ENCODE peak calls at places on chromosomes 4 and X, in five cellular contexts. One of them, this sample, is unnamed.

GRCh38 chr4:104395219-104395618 is 99.5 kb downstream of the CXXC4 start:
- DNase-seq in astrocyte of the cerebellum: peak
- DNase-seq in body of pancreas: no peak
- DNase-seq in NCI-H1092: peak
- DNase-seq in SW 1271: no peak
- DNase-seq in this sample: no peak

GRCh38 chr4:5399790-5400421 is 308.5 kb downstream of the EVC2 start:
- DNase-seq in astrocyte of the cerebellum: peak
- DNase-seq in body of pancreas: no peak
- DNase-seq in NCI-H1092: peak
- DNase-seq in SW 1271: peak
- DNase-seq in this sample: no peak

GRCh38 chrX:104428231-104428630 is 137.8 kb upstream of the IL1RAPL2 start:
- DNase-seq in astrocyte of the cerebellum: no peak
- DNase-seq in body of pancreas: no peak
- DNase-seq in NCI-H1092: no peak
- DNase-seq in SW 1271: no peak
- DNase-seq in this sample: no peak

GRCh38 chr4:142367326-142368188 is 478.5 kb downstream of the INPP4B start:
- DNase-seq in astrocyte of the cerebellum: no peak
- DNase-seq in body of pancreas: no peak
- DNase-seq in NCI-H1092: no peak
- DNase-seq in SW 1271: no peak
- DNase-seq in this sample: no peak

GRCh38 chr4:138311771-138312535 is 69.8 kb upstream of the SLC7A11 start:
- DNase-seq in astrocyte of the cerebellum: no peak
- DNase-seq in body of pancreas: no peak
- DNase-seq in NCI-H1092: no peak
- DNase-seq in SW 1271: no peak
- DNase-seq in this sample: no peak

GRCh38 chr4:153472122-153473037 is 6.2 kb downstream of the TMEM131L start:
- DNase-seq in astrocyte of the cerebellum: no peak
- DNase-seq in body of pancreas: no peak
- DNase-seq in NCI-H1092: no peak
- DNase-seq in SW 1271: no peak
- DNase-seq in this sample: no peak

GRCh38 chr4:28357985-28358384 is 1497.3 kb downstream of the STIM2 start:
- DNase-seq in astrocyte of the cerebellum: no peak
- DNase-seq in body of pancreas: no peak
- DNase-seq in NCI-H1092: no peak
- DNase-seq in SW 1271: no peak
- DNase-seq in this sample: no peak

GRCh38 chrX:65635371-65635770 is 32.1 kb upstream of the MSN start:
- DNase-seq in astrocyte of the cerebellum: no peak
- DNase-seq in body of pancreas: no peak
- DNase-seq in NCI-H1092: no peak
- DNase-seq in SW 1271: no peak
- DNase-seq in this sample: no peak

GRCh38 chr4:7103599-7104365 is 35.9 kb upstream of the GRPEL1 start:
- DNase-seq in astrocyte of the cerebellum: no peak
- DNase-seq in body of pancreas: peak
- DNase-seq in NCI-H1092: no peak
- DNase-seq in SW 1271: no peak
- DNase-seq in this sample: no peak

GRCh38 chrX:124619710-124620109 is 273.3 kb downstream of the SH2D1A start:
- DNase-seq in astrocyte of the cerebellum: no peak
- DNase-seq in body of pancreas: no peak
- DNase-seq in NCI-H1092: no peak
- DNase-seq in SW 1271: no peak
- DNase-seq in this sample: no peak

GRCh38 chr4:121034010-121034409 is 38.3 kb downstream of the NDNF start:
- DNase-seq in astrocyte of the cerebellum: peak
- DNase-seq in body of pancreas: peak
- DNase-seq in NCI-H1092: no peak
- DNase-seq in SW 1271: no peak
- DNase-seq in this sample: no peak

GRCh38 chrX:151815461-151815860 is 80.9 kb downstream of the CNGA2 start:
- DNase-seq in astrocyte of the cerebellum: peak
- DNase-seq in body of pancreas: no peak
- DNase-seq in NCI-H1092: no peak
- DNase-seq in SW 1271: no peak
- DNase-seq in this sample: no peak

GRCh38 chr4:100913685-100914084 is 395.9 kb upstream of the EMCN start:
- DNase-seq in astrocyte of the cerebellum: no peak
- DNase-seq in body of pancreas: no peak
- DNase-seq in NCI-H1092: no peak
- DNase-seq in SW 1271: no peak
- DNase-seq in this sample: no peak

GRCh38 chrX:35726176-35726575 is 72.0 kb upstream of the MAGEB16 start:
- DNase-seq in astrocyte of the cerebellum: peak
- DNase-seq in body of pancreas: peak
- DNase-seq in NCI-H1092: no peak
- DNase-seq in SW 1271: no peak
- DNase-seq in this sample: peak

GRCh38 chr4:146073517-146073916 is 102.0 kb upstream of the LSM6 start:
- DNase-seq in astrocyte of the cerebellum: no peak
- DNase-seq in body of pancreas: no peak
- DNase-seq in NCI-H1092: no peak
- DNase-seq in SW 1271: no peak
- DNase-seq in this sample: no peak

GRCh38 chr4:184476660-184477059 is 2.3 kb upstream of the IRF2 start:
- DNase-seq in astrocyte of the cerebellum: no peak
- DNase-seq in body of pancreas: no peak
- DNase-seq in NCI-H1092: no peak
- DNase-seq in SW 1271: no peak
- DNase-seq in this sample: no peak

GRCh38 chr4:159206427-159206871 is 103.6 kb downstream of the RAPGEF2 start:
- DNase-seq in astrocyte of the cerebellum: no peak
- DNase-seq in body of pancreas: no peak
- DNase-seq in NCI-H1092: no peak
- DNase-seq in SW 1271: no peak
- DNase-seq in this sample: no peak

GRCh38 chrX:7889680-7890079 is 37.5 kb downstream of the PNPLA4 start:
- DNase-seq in astrocyte of the cerebellum: no peak
- DNase-seq in body of pancreas: no peak
- DNase-seq in NCI-H1092: no peak
- DNase-seq in SW 1271: no peak
- DNase-seq in this sample: no peak

GRCh38 chrX:69531031-69531755 is 27.1 kb downstream of the NALF2 start:
- DNase-seq in astrocyte of the cerebellum: no peak
- DNase-seq in body of pancreas: no peak
- DNase-seq in NCI-H1092: no peak
- DNase-seq in SW 1271: no peak
- DNase-seq in this sample: no peak

GRCh38 chr4:159484861-159485260 is 382.0 kb downstream of the RAPGEF2 start:
- DNase-seq in astrocyte of the cerebellum: no peak
- DNase-seq in body of pancreas: no peak
- DNase-seq in NCI-H1092: no peak
- DNase-seq in SW 1271: no peak
- DNase-seq in this sample: no peak

This sample was measured in LNCaP clone FGC.